ENCODE peak calls at places on chromosome 15, in four cellular contexts. One of them, this sample, is unnamed.

GRCh38 chr15:69939513-69940440 is 157.9 kb downstream of the TLE3 start:
- DNase-seq in GM12878: no peak
- DNase-seq in SK-N-SH: no peak
- DNase-seq in K562: no peak
- DNase-seq in this sample: peak; percentile 69

GRCh38 chr15:92845109-92845508 is 55.0 kb upstream of the CHD2 start:
- DNase-seq in SK-N-SH: no peak
- DNase-seq in K562: peak; percentile 36
- DNase-seq in GM12878: peak; percentile 74
- DNase-seq in this sample: no peak

GRCh38 chr15:67167131-67167530 is 87.3 kb downstream of the AAGAB start:
- DNase-seq in K562: no peak
- DNase-seq in GM12878: no peak
- DNase-seq in SK-N-SH: no peak
- DNase-seq in this sample: no peak

GRCh38 chr15:52683585-52683984 is 4.4 kb upstream of the ATOSA start:
- DNase-seq in GM12878: peak; percentile 43
- DNase-seq in K562: peak; percentile 18
- DNase-seq in SK-N-SH: no peak
- DNase-seq in this sample: no peak

GRCh38 chr15:87566236-87566635 is 690.3 kb downstream of the NTRK3 start:
- DNase-seq in K562: no peak
- DNase-seq in SK-N-SH: no peak
- DNase-seq in GM12878: no peak
- DNase-seq in this sample: no peak

GRCh38 chr15:70870066-70870465 is 16.1 kb upstream of the LARP6 start:
- DNase-seq in SK-N-SH: peak; percentile 47
- DNase-seq in K562: no peak
- DNase-seq in GM12878: no peak
- DNase-seq in this sample: no peak

GRCh38 chr15:39279331-39279730 is 301.5 kb upstream of the THBS1 start:
- DNase-seq in SK-N-SH: no peak
- DNase-seq in GM12878: no peak
- DNase-seq in K562: no peak
- DNase-seq in this sample: no peak

GRCh38 chr15:100771745-100772144 is 107.9 kb upstream of the ALDH1A3 start:
- DNase-seq in GM12878: no peak
- DNase-seq in SK-N-SH: peak; percentile 69
- DNase-seq in K562: no peak
- DNase-seq in this sample: peak; percentile 5

GRCh38 chr15:91345761-91346160 is 245.7 kb downstream of the SV2B start:
- DNase-seq in GM12878: no peak
- DNase-seq in SK-N-SH: no peak
- DNase-seq in K562: no peak
- DNase-seq in this sample: no peak

GRCh38 chr15:90101130-90101968 is 919 bp downstream of the IDH2 start:
- DNase-seq in SK-N-SH: peak; percentile 75
- DNase-seq in K562: peak; percentile 64
- DNase-seq in GM12878: no peak
- DNase-seq in this sample: no peak

GRCh38 chr15:31298707-31299172 is 27.9 kb upstream of the KLF13 start:
- DNase-seq in SK-N-SH: no peak
- DNase-seq in GM12878: no peak
- DNase-seq in K562: peak; percentile 40
- DNase-seq in this sample: no peak

GRCh38 chr15:44735482-44736260 is 657 bp upstream of the TRIM69 start:
- DNase-seq in SK-N-SH: peak; percentile 14
- DNase-seq in GM12878: no peak
- DNase-seq in K562: peak; percentile 64
- DNase-seq in this sample: no peak

GRCh38 chr15:67865766-67866165 is 25.9 kb upstream of the RNU6-1 start:
- DNase-seq in SK-N-SH: no peak
- DNase-seq in K562: no peak
- DNase-seq in GM12878: no peak
- DNase-seq in this sample: no peak

GRCh38 chr15:96270581-96271172 is 59.8 kb upstream of the NR2F2 start:
- DNase-seq in K562: no peak
- DNase-seq in GM12878: no peak
- DNase-seq in SK-N-SH: no peak
- DNase-seq in this sample: no peak

GRCh38 chr15:75049392-75049791 is 26.0 kb downstream of the PPCDC start:
- DNase-seq in SK-N-SH: peak; percentile 71
- DNase-seq in K562: no peak
- DNase-seq in GM12878: no peak
- DNase-seq in this sample: no peak

GRCh38 chr15:77830041-77830440 is 197.3 kb upstream of the LINGO1 start:
- DNase-seq in GM12878: no peak
- DNase-seq in SK-N-SH: no peak
- DNase-seq in K562: no peak
- DNase-seq in this sample: no peak

GRCh38 chr15:60442763-60443162 is 36.2 kb downstream of the ICE2 start:
- DNase-seq in GM12878: no peak
- DNase-seq in K562: no peak
- DNase-seq in SK-N-SH: no peak
- DNase-seq in this sample: no peak

DNA sequence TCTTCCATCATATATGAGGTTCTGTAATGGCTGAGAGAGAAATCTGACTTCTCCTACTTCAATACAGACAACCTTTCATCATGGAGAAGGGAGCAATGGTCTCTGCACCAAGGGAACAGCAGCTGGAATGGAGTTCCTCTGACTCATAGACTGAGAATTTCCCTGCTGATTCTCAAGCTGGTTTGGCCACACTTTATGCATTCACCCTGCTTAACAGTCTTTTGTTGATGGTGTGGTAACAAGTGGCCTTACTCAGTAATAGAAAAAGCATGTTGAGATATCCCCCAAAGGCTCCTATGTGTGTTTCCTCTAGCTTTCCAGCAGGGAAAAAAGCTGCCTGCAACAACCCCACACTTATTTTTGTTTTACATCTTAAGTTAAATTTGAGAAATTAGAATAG is 138.1 kb downstream of the GREM1 start:
- DNase-seq in GM12878: no peak
- DNase-seq in SK-N-SH: no peak
- DNase-seq in K562: no peak
- DNase-seq in this sample: no peak
- TF ChIP-seq USF1 in GM12878: no peak
- TF ChIP-seq USF1 in SK-N-SH: no peak
- TF ChIP-seq USF1 in K562: no peak
- TF ChIP-seq USF1 in this sample: no peak

GRCh38 chr15:41259546-41260189 is 28.6 kb downstream of the CHP1 start:
- DNase-seq in K562: no peak
- DNase-seq in GM12878: no peak
- DNase-seq in SK-N-SH: no peak
- DNase-seq in this sample: no peak

GRCh38 chr15:41262571-41262970 is 31.5 kb downstream of the CHP1 start:
- DNase-seq in K562: no peak
- DNase-seq in GM12878: no peak
- DNase-seq in SK-N-SH: no peak
- DNase-seq in this sample: no peak

GRCh38 chr15:41256103-41256502 is 25.0 kb downstream of the CHP1 start:
- DNase-seq in K562: no peak
- DNase-seq in GM12878: no peak
- DNase-seq in SK-N-SH: no peak
- DNase-seq in this sample: no peak

GRCh38 chr15:41256577-41257038 is 25.5 kb downstream of the CHP1 start:
- DNase-seq in GM12878: no peak
- DNase-seq in SK-N-SH: no peak
- DNase-seq in K562: no peak
- DNase-seq in this sample: no peak

DNA sequence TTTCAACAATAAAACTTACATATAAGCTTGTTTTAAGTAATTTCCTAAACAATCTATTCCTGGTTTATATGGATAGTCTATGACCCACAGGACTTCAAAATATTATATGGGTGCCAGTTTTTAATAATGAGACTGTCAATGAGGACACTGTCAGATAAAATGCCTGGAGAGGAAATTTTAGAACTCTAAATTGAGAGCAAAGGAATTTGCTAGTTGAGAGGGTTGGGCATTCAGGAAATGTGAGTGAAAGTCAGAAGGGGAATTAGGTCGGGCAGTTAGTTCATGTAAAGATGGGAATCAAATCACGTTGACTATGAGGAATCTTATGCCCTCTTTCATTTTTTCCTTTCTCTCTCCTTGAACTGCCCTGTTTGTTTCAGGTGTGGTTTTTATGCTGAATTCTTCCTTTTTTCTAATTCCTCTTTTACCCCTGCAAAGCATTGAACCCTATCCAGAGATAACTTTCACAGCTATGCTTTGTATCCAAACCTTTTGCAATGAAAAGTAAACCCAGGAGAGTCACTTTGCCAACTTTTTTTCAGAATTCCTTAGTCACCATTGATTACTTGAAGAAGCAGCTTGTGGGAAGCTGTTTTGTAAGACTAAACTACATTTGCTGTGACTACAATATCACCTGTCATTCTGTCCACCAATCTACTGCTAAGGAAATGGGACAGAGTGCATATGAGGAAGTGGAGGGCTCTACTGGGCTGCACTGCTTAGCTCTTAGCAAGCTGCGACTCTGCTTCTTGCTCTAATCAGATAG is 27.8 kb downstream of the CHP1 start:
- DNase-seq in GM12878: peak; percentile 31
- DNase-seq in K562: peak; percentile 32
- DNase-seq in SK-N-SH: no peak
- DNase-seq in this sample: no peak
- TF ChIP-seq USF1 in GM12878: no peak
- TF ChIP-seq USF1 in K562: no peak
- TF ChIP-seq USF1 in SK-N-SH: no peak
- TF ChIP-seq USF1 in this sample: no peak

DNA sequence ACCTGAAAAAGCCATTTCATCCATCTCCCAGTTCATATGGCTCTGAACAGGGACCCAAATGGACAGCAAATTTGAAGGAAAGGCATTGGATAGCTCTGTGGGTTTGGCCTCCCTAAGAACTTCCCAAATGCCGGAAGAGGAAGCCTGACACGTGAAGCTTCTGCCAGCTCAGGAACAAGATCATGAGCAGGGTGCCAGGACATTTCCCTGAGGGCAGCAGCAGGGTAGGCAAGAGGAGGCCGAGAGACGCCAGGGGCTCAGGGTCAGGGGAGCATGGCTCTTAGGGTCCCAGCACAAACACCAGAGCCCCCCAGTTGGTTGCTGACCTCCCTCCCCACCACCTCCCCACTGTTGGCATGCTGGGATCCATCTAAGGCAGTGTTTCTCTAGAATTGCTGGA is 187.5 kb downstream of the MEGF11 start:
- DNase-seq in K562: no peak
- DNase-seq in GM12878: no peak
- DNase-seq in SK-N-SH: no peak
- DNase-seq in this sample: no peak
- TF ChIP-seq USF1 in K562: no peak
- TF ChIP-seq USF1 in GM12878: no peak
- TF ChIP-seq USF1 in SK-N-SH: no peak
- TF ChIP-seq USF1 in this sample: no peak

DNA sequence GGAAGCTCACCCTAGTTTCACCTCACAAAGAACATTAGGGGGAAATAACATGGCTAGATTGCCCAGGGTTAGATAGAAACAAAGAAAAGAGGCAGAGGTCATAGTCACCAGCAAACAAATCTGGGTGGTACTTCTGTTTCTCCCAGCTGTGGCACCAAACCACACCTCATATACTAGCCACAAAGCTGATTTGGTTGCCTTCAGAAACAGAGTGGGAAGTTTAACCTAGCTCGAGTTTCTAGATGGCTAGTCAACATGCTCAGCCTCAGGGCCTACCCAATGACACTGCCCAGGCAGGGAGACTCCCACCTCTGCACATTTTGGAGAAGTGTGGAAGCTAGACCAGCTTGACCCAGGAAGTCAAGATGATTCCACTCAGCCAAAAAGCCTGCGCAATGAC is 174.2 kb downstream of the GABRB3 start:
- DNase-seq in K562: no peak
- DNase-seq in SK-N-SH: no peak
- DNase-seq in GM12878: no peak
- DNase-seq in this sample: no peak
- TF ChIP-seq USF1 in K562: no peak
- TF ChIP-seq USF1 in SK-N-SH: no peak
- TF ChIP-seq USF1 in GM12878: no peak
- TF ChIP-seq USF1 in this sample: no peak

This sample was measured in WTC11.